ENCODE peak calls at places on chromosomes 11 and 22, in six cellular contexts. One of them, this sample, is unnamed.

GRCh38 chr11:62402226-62402625 is 16.6 kb upstream of the SCGB1A1 start:
- DNase-seq in HepG2: no peak
- DNase-seq in astrocyte: no peak
- DNase-seq in HCT116: no peak
- DNase-seq in GM23338: no peak
- DNase-seq in DND-41: peak
- DNase-seq in this sample: no peak

GRCh38 chr11:2077061-2077802 is 62.0 kb downstream of the IGF2 start:
- DNase-seq in HepG2: peak
- DNase-seq in astrocyte: peak
- DNase-seq in HCT116: no peak
- DNase-seq in GM23338: no peak
- DNase-seq in DND-41: no peak
- DNase-seq in this sample: no peak

GRCh38 chr11:108474664-108475485 is 7.5 kb upstream of the C11orf65 start:
- DNase-seq in HepG2: no peak
- DNase-seq in astrocyte: no peak
- DNase-seq in HCT116: no peak
- DNase-seq in GM23338: no peak
- DNase-seq in DND-41: no peak
- DNase-seq in this sample: no peak

GRCh38 chr11:125141686-125142535 is 22.6 kb upstream of the PKNOX2 start:
- DNase-seq in HepG2: no peak
- DNase-seq in astrocyte: no peak
- DNase-seq in HCT116: no peak
- DNase-seq in GM23338: peak
- DNase-seq in DND-41: peak
- DNase-seq in this sample: peak

GRCh38 chr22:31333648-31334047 is 12.5 kb downstream of the PATZ1 start:
- DNase-seq in HepG2: no peak
- DNase-seq in astrocyte: no peak
- DNase-seq in HCT116: no peak
- DNase-seq in GM23338: no peak
- DNase-seq in DND-41: no peak
- DNase-seq in this sample: no peak

GRCh38 chr22:24803064-24803542 is 2.9 kb upstream of the SGSM1 start:
- DNase-seq in HepG2: peak
- DNase-seq in astrocyte: no peak
- DNase-seq in HCT116: peak
- DNase-seq in GM23338: peak
- DNase-seq in DND-41: peak
- DNase-seq in this sample: peak

GRCh38 chr11:995752-996420 is 40.6 kb downstream of the MUC6 start:
- DNase-seq in HepG2: no peak
- DNase-seq in astrocyte: peak
- DNase-seq in HCT116: no peak
- DNase-seq in GM23338: no peak
- DNase-seq in DND-41: no peak
- DNase-seq in this sample: peak

GRCh38 chr11:114846040-114846791 is 167.9 kb downstream of the NXPE2 start:
- DNase-seq in HepG2: no peak
- DNase-seq in astrocyte: peak
- DNase-seq in HCT116: no peak
- DNase-seq in GM23338: no peak
- DNase-seq in DND-41: no peak
- DNase-seq in this sample: peak

GRCh38 chr11:111976614-111977140 is 39.5 kb downstream of the DIXDC1 start:
- DNase-seq in HepG2: no peak
- DNase-seq in astrocyte: peak
- DNase-seq in HCT116: no peak
- DNase-seq in GM23338: peak
- DNase-seq in DND-41: no peak
- DNase-seq in this sample: no peak

GRCh38 chr22:26687439-26687838 is 30.1 kb downstream of the MIAT start:
- DNase-seq in HepG2: no peak
- DNase-seq in astrocyte: no peak
- DNase-seq in HCT116: no peak
- DNase-seq in GM23338: no peak
- DNase-seq in DND-41: no peak
- DNase-seq in this sample: no peak

GRCh38 chr22:27084130-27084529 is 426.7 kb downstream of the MIAT start:
- DNase-seq in HepG2: no peak
- DNase-seq in astrocyte: no peak
- DNase-seq in HCT116: no peak
- DNase-seq in GM23338: no peak
- DNase-seq in DND-41: no peak
- DNase-seq in this sample: no peak

GRCh38 chr11:102666331-102666957 is 39.1 kb downstream of the MMP27 start:
- DNase-seq in HepG2: peak
- DNase-seq in astrocyte: peak
- DNase-seq in HCT116: peak
- DNase-seq in GM23338: peak
- DNase-seq in DND-41: peak
- DNase-seq in this sample: peak

GRCh38 chr11:75667268-75667830 is 1.5 kb downstream of the MAP6 start:
- DNase-seq in HepG2: no peak
- DNase-seq in astrocyte: no peak
- DNase-seq in HCT116: no peak
- DNase-seq in GM23338: peak
- DNase-seq in DND-41: no peak
- DNase-seq in this sample: peak

GRCh38 chr22:16965083-16965482 is 42.9 kb downstream of the GAB4 start:
- DNase-seq in HepG2: no peak
- DNase-seq in astrocyte: no peak
- DNase-seq in HCT116: no peak
- DNase-seq in GM23338: no peak
- DNase-seq in DND-41: no peak
- DNase-seq in this sample: no peak

GRCh38 chr22:43433451-43433850 is 21.6 kb downstream of the MPPED1 start:
- DNase-seq in HepG2: no peak
- DNase-seq in astrocyte: no peak
- DNase-seq in HCT116: no peak
- DNase-seq in GM23338: no peak
- DNase-seq in DND-41: no peak
- DNase-seq in this sample: no peak

GRCh38 chr22:33921576-33922181 is 1.4 kb upstream of the LARGE1 start:
- DNase-seq in HepG2: peak
- DNase-seq in astrocyte: peak
- DNase-seq in HCT116: no peak
- DNase-seq in GM23338: peak
- DNase-seq in DND-41: no peak
- DNase-seq in this sample: peak

GRCh38 chr11:37946155-37946766 is 1348.2 kb upstream of the RAG2 start:
- DNase-seq in HepG2: peak
- DNase-seq in astrocyte: peak
- DNase-seq in HCT116: no peak
- DNase-seq in GM23338: peak
- DNase-seq in DND-41: peak
- DNase-seq in this sample: peak

GRCh38 chr11:14449302-14449714 is 50.3 kb downstream of the COPB1 start:
- DNase-seq in HepG2: no peak
- DNase-seq in astrocyte: no peak
- DNase-seq in HCT116: no peak
- DNase-seq in GM23338: no peak
- DNase-seq in DND-41: no peak
- DNase-seq in this sample: no peak

GRCh38 chr22:38881464-38881871 is 9.5 kb upstream of the CBX6 start:
- DNase-seq in HepG2: no peak
- DNase-seq in astrocyte: peak
- DNase-seq in HCT116: no peak
- DNase-seq in GM23338: no peak
- DNase-seq in DND-41: no peak
- DNase-seq in this sample: no peak

GRCh38 chr11:69889400-69890372 is 70.5 kb upstream of the FGF3 start:
- DNase-seq in HepG2: no peak
- DNase-seq in astrocyte: no peak
- DNase-seq in HCT116: no peak
- DNase-seq in GM23338: peak
- DNase-seq in DND-41: no peak
- DNase-seq in this sample: peak
- TF ChIP-seq EZH2 in HepG2: no peak
- TF ChIP-seq EZH2 in astrocyte: no peak
- TF ChIP-seq EZH2 in HCT116: no peak
- TF ChIP-seq EZH2 in GM23338: no peak
- TF ChIP-seq EZH2 in DND-41: no peak
- TF ChIP-seq EZH2 in this sample: no peak

GRCh38 chr11:77868744-77869143 is 47.8 kb downstream of the AAMDC start:
- DNase-seq in HepG2: no peak
- DNase-seq in astrocyte: no peak
- DNase-seq in HCT116: no peak
- DNase-seq in GM23338: no peak
- DNase-seq in DND-41: no peak
- DNase-seq in this sample: no peak
- TF ChIP-seq EZH2 in HepG2: no peak
- TF ChIP-seq EZH2 in astrocyte: no peak
- TF ChIP-seq EZH2 in HCT116: no peak
- TF ChIP-seq EZH2 in GM23338: no peak
- TF ChIP-seq EZH2 in DND-41: no peak
- TF ChIP-seq EZH2 in this sample: no peak

GRCh38 chr22:50720861-50721844 is 16.9 kb upstream of the ACR start:
- DNase-seq in HepG2: no peak
- DNase-seq in astrocyte: no peak
- DNase-seq in HCT116: no peak
- DNase-seq in GM23338: peak
- DNase-seq in DND-41: no peak
- DNase-seq in this sample: peak

GRCh38 chr22:50718352-50718709 is 19.7 kb upstream of the ACR start:
- DNase-seq in HepG2: no peak
- DNase-seq in astrocyte: no peak
- DNase-seq in HCT116: no peak
- DNase-seq in GM23338: no peak
- DNase-seq in DND-41: no peak
- DNase-seq in this sample: no peak

GRCh38 chr22:50717709-50718351 is 20.2 kb upstream of the ACR start:
- DNase-seq in HepG2: no peak
- DNase-seq in astrocyte: no peak
- DNase-seq in HCT116: no peak
- DNase-seq in GM23338: no peak
- DNase-seq in DND-41: no peak
- DNase-seq in this sample: no peak

GRCh38 chr22:50720301-50720845 is 17.6 kb upstream of the ACR start:
- DNase-seq in HepG2: no peak
- DNase-seq in astrocyte: no peak
- DNase-seq in HCT116: no peak
- DNase-seq in GM23338: no peak
- DNase-seq in DND-41: no peak
- DNase-seq in this sample: peak

GRCh38 chr22:50719814-50720300 is 18.1 kb upstream of the ACR start:
- DNase-seq in HepG2: no peak
- DNase-seq in astrocyte: no peak
- DNase-seq in HCT116: no peak
- DNase-seq in GM23338: peak
- DNase-seq in DND-41: no peak
- DNase-seq in this sample: peak
- TF ChIP-seq EZH2 in HepG2: no peak
- TF ChIP-seq EZH2 in astrocyte: no peak
- TF ChIP-seq EZH2 in HCT116: no peak
- TF ChIP-seq EZH2 in GM23338: peak
- TF ChIP-seq EZH2 in DND-41: no peak
- TF ChIP-seq EZH2 in this sample: no peak

DNA sequence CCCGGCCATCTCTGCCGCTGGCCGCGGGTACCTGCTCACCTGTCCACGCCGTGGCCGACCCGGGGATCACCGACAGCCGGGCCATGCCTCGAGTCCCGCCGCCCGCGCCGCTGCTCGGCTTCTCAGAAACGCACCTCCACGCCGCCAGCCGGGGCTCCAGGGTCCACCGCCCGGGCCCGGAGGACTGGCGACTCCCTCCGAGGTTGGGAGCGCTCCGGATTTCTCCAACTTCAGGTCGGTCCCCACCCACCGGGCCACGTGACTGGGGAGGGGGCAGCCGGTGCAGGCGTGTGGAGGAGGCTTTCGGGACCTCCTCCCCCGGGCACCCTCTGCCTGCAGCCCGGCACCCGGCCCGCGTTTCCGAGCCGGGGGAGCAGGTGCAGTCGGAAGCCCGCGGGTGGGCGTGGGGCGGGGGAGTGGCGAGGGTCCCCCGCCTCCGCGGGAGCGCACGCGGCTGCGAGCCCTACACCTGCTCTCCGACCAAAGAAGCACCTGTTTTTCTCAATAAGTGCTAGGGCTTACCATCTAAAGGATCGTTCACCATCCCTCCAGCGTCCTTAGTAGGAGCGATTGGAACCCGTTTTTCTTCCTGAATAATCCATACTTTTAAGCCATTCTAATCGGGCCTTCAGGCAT is 627 bp upstream of the NRIP3 start:
- DNase-seq in HepG2: no peak
- DNase-seq in astrocyte: no peak
- DNase-seq in HCT116: no peak
- DNase-seq in GM23338: peak
- DNase-seq in DND-41: no peak
- DNase-seq in this sample: peak
- TF ChIP-seq EZH2 in HepG2: no peak
- TF ChIP-seq EZH2 in astrocyte: peak
- TF ChIP-seq EZH2 in HCT116: no peak
- TF ChIP-seq EZH2 in GM23338: no peak
- TF ChIP-seq EZH2 in DND-41: no peak
- TF ChIP-seq EZH2 in this sample: peak

DNA sequence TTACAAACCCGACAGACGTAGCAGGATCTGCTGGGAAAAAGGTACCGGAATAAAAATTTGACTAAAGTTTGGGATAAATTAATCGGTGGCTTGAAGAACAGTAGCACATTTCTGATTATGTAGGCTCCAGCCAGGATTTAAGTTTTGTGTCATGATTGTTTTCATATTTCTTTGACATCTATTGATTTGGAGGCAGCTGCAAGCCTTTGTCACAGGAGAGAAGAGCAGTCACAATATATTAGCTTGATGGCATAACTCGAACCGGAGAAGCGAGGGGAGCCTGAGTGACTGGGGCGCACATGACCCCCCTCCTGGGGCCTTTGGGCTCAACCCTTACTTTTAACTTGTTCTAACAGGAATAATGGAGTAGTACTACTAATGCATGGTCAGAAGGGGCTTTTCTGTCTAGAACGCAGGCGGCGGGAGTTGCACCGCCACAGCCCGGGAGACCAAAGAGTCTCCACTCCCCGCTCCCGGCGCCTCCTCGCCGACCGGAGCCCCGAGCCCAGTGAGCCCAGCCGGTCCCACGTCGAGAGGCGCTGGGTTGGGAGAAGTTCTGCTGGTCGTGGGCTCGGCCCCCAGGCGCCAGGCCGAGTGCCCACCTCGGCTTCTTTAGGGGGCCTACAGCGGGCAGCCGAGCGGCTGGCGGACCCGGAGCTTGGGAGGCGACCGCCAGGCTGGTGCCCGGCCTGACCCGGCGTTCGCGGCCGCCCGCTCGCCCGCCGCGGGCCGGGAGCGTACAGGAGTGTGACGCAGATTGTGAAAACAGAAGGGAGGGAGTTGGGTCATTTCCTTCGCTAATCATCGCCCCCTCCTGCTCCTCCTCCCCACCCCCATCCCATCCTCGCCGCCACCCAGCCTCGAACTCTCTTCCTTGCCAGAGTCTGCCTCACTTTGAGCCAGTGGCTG is 15.7 kb upstream of the PAX6 start:
- DNase-seq in HepG2: no peak
- DNase-seq in astrocyte: no peak
- DNase-seq in HCT116: no peak
- DNase-seq in GM23338: peak
- DNase-seq in DND-41: no peak
- DNase-seq in this sample: peak
- TF ChIP-seq EZH2 in HepG2: no peak
- TF ChIP-seq EZH2 in astrocyte: peak
- TF ChIP-seq EZH2 in HCT116: no peak
- TF ChIP-seq EZH2 in GM23338: peak
- TF ChIP-seq EZH2 in DND-41: no peak
- TF ChIP-seq EZH2 in this sample: peak

This sample was measured in neural progenitor cell.